ENCODE peak calls at places on chromosomes 16 and 17, in eight cellular contexts. A, W, G, J, N, M, V and C are unnamed samples.
A peak's percentile ranks its signal among the peaks of the same experiment; 100 is the strongest.

GRCh38 chr16:88519240-88519639 is 51.0 kb upstream of the ZC3H18 start:
- DNase-seq in A (no peak), W (no peak), G (no peak), J (no peak), N (no peak), M (no peak), V (no peak), C (no peak)

GRCh38 chr16:5064915-5065314 is 841 bp downstream of the C16orf89 start:
- DNase-seq in A (no peak), W (no peak), G (no peak), J (no peak), N (no peak), M (no peak), V (peak; percentile 24), C (no peak)

GRCh38 chr17:79188048-79188447 is 113.4 kb downstream of the ENGASE start:
- DNase-seq in A (no peak), W (peak; percentile 93), G (peak; percentile 54), J (no peak), N (peak; percentile 72), M (no peak), V (no peak), C (no peak)

GRCh38 chr17:51434434-51435170 is 174.3 kb downstream of the UTP18 start:
- DNase-seq in A (no peak), W (peak; percentile 41), G (no peak), J (no peak), N (peak; percentile 8), M (no peak), V (no peak), C (no peak)

GRCh38 chr17:13510062-13510461 is 91.7 kb downstream of the HS3ST3A1 start:
- DNase-seq in A (no peak), W (peak; percentile 58), G (no peak), J (peak; percentile 81), N (peak; percentile 69), M (no peak), V (peak; percentile 61), C (no peak)

GRCh38 chr16:28569011-28569410 is 15.3 kb downstream of the SGF29 start:
- DNase-seq in A (no peak), W (no peak), G (peak; percentile 57), J (peak; percentile 62), N (no peak), M (no peak), V (peak; percentile 68), C (peak; percentile 26)

GRCh38 chr17:27294689-27295630 is 1.0 kb downstream of the WSB1 start:
- DNase-seq in A (peak; percentile 48), W (peak; percentile 78), G (peak; percentile 94), J (peak; percentile 87), N (peak; percentile 42), M (peak; percentile 87), V (peak; percentile 83), C (no peak)

GRCh38 chr16:89720520-89720858 is 209 bp downstream of the VPS9D1 start:
- DNase-seq in A (no peak), W (peak; percentile 84), G (peak; percentile 68), J (peak; percentile 23), N (peak; percentile 61), M (no peak), V (no peak), C (no peak)

GRCh38 chr16:87086575-87086974 is 230.6 kb downstream of the C16orf95 start:
- DNase-seq in A (no peak), W (no peak), G (peak; percentile 9), J (peak; percentile 81), N (no peak), M (no peak), V (peak; percentile 54), C (no peak)

GRCh38 chr17:41627316-41628072 is 3.1 kb upstream of the KRT17 start:
- DNase-seq in A (no peak), W (peak; percentile 79), G (no peak), J (no peak), N (no peak), M (no peak), V (no peak), C (no peak)

GRCh38 chr17:33661975-33662374 is 368.9 kb upstream of the ASIC2 start:
- DNase-seq in A (no peak), W (no peak), G (no peak), J (no peak), N (no peak), M (no peak), V (no peak), C (no peak)

GRCh38 chr16:85369741-85370528 is 243.2 kb upstream of the GSE1 start:
- DNase-seq in A (peak; percentile 65), W (peak; percentile 93), G (peak; percentile 72), J (no peak), N (peak; percentile 88), M (no peak), V (no peak), C (no peak)

GRCh38 chr17:28898261-28898955 is 875 bp upstream of the FLOT2 start:
- DNase-seq in A (no peak), W (peak; percentile 55), G (no peak), J (no peak), N (no peak), M (no peak), V (no peak), C (no peak)

GRCh38 chr17:7139400-7139799 is 24.8 kb upstream of the ASGR2 start:
- DNase-seq in A (no peak), W (no peak), G (no peak), J (no peak), N (no peak), M (no peak), V (no peak), C (no peak)

GRCh38 chr16:4506450-4506849 is 30.3 kb downstream of the HMOX2 start:
- DNase-seq in A (peak; percentile 45), W (peak; percentile 83), G (peak; percentile 90), J (peak; percentile 70), N (peak; percentile 58), M (no peak), V (peak; percentile 82), C (no peak)

GRCh38 chr17:65218261-65218660 is 81.1 kb downstream of the RGS9 start:
- DNase-seq in A (no peak), W (no peak), G (no peak), J (no peak), N (no peak), M (no peak), V (no peak), C (no peak)
- H3K4me3 ChIP-seq in A (no peak overlapping the region), W (no peak overlapping the region), G (no peak overlapping the region), J (no peak overlapping the region), N (no peak overlapping the region), M (no peak overlapping the region), V (no peak overlapping the region), C (no peak overlapping the region)

GRCh38 chr17:83098241-83099085 is 19.1 kb downstream of the METRNL start:
- DNase-seq in A (no peak), W (no peak), G (peak; percentile 75), J (no peak), N (no peak), M (no peak), V (no peak), C (no peak)
- H3K9me3 ChIP-seq in A (no peaks in the 10 kb centered on the region), W (no peaks in the 10 kb centered on the region), G (no peaks in the 10 kb centered on the region), J (no peaks in the 10 kb centered on the region), N (no peaks in the 10 kb centered on the region), M (no peaks in the 10 kb centered on the region), V (no peaks in the 10 kb centered on the region), C (no peaks in the 10 kb centered on the region)

GRCh38 chr16:81784042-81784785 is 5.1 kb downstream of the PLCG2 start:
- DNase-seq in A (no peak), W (peak; percentile 63), G (no peak), J (no peak), N (no peak), M (no peak), V (no peak), C (no peak)
- H3K4me3 ChIP-seq in A (no peak overlapping the region), W (peak overlapping the region; percentile 52), G (no peak overlapping the region), J (no peak overlapping the region), N (no peak overlapping the region), M (no peak overlapping the region), V (no peak overlapping the region), C (no peak overlapping the region)

GRCh38 chr16:3408561-3409197 is 7.7 kb downstream of the ZNF174 start:
- DNase-seq in A (no peak), W (no peak), G (no peak), J (no peak), N (no peak), M (no peak), V (no peak), C (no peak)
- H3K9me3 ChIP-seq in A (peaks cover 38% of the 10 kb centered on the region), W (peaks cover 79% of the 10 kb centered on the region), G (no peaks in the 10 kb centered on the region), J (peaks cover 9% of the 10 kb centered on the region), N (peaks cover 33% of the 10 kb centered on the region), M (peaks cover 59% of the 10 kb centered on the region), V (peaks cover 73% of the 10 kb centered on the region), C (peaks cover 85% of the 10 kb centered on the region)

DNA sequence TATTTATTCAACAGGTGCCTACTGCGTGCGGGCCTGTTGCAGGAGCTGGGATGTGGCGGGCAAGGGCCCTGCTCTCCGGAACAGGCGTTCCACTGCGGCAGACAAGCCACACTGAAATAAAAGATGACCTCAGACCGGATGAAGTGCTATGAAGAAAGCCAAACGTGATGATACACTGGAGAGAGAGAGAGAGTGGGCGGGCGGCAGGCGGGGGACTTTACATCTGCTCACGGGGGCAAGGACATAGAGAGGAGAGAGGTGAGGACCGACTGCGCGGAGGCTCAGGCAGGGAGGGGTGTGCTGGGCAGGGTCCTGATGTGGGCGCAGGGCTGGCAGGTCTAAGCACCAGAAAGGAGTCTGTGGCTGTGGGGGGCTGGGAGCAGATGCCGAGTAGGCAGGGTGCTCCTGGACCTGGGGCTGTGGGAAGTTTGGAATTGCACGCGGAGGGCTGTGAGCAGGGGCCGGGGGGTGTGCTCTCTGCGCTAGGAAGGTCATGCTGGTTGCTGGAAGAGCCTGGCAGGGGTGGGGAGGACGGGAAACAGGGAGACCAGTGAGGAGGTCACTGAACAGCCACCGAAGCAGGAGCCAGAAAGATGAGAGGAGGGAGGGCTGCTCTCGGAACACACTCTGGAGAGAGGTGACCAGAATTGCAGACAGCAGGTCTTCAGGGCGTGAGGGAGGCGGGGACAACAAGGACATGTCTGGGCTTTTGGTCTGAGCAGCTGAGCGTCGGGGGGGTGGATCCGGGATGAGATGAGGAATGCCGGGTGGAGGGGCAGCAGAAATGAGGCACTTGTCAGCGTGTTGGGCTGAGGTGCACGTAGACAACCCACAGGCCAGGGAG is 9.9 kb downstream of the MXRA7 start:
- DNase-seq in A (peak; percentile 68), W (peak; percentile 79), G (peak; percentile 95), J (peak; percentile 94), N (no peak), M (peak; percentile 87), V (peak; percentile 93), C (peak; percentile 57)
- H3K4me3 ChIP-seq in A (peak overlapping the region; percentile 25), W (no peak overlapping the region), G (peak overlapping the region; percentile 67), J (no peak overlapping the region), N (no peak overlapping the region), M (peak overlapping the region; percentile 31), V (peak overlapping the region; percentile 8), C (peak overlapping the region; percentile 54)

DNA sequence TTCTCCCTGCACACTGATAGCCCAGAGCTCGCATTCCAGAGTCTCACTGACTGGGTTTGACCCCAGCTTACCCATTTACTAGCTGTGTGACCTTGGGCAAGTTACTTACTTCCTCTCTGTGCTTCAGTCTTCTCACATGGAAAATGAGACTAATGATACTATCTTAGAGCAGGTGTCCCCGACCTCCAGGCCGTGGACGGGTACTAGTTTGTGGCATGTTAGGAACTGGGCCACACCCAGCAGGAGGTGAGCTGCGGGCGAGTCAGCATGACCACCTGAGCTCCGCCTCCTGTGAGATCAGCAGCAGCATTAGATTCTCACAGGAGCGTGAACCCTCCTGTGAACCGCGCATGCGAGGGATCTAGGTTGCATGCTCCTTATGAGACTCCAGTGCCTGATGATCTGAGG is 15.8 kb downstream of the ANKFY1 start:
- DNase-seq in A (no peak), W (peak; percentile 89), G (no peak), J (no peak), N (peak; percentile 29), M (no peak), V (no peak), C (no peak)
- H3K9me3 ChIP-seq in A (no peaks in the 10 kb centered on the region), W (no peaks in the 10 kb centered on the region), G (no peaks in the 10 kb centered on the region), J (no peaks in the 10 kb centered on the region), N (no peaks in the 10 kb centered on the region), M (no peaks in the 10 kb centered on the region), V (no peaks in the 10 kb centered on the region), C (no peaks in the 10 kb centered on the region)